ENCODE peak calls at places on chromosomes 11 and 22, in five cellular contexts. T is esophagus squamous epithelium, O is endodermal cell, F is endothelial cell, R is bronchial epithelial cell. C is an unnamed sample.
A peak's percentile ranks its signal among the peaks of the same experiment; 100 is the strongest.

GRCh38 chr22:39244496-39245129 is at the start of gene PDGFB:
- DNase-seq in O (peak; percentile 79), F (no peak), T (no peak), R (no peak), C (no peak)

GRCh38 chr11:65900125-65900898 is at the start of gene FOSL1:
- DNase-seq in R (peak; percentile 93), F (peak; percentile 46), T (peak; percentile 57), O (peak; percentile 98), C (peak; percentile 97)

GRCh38 chr11:103803062-103803461 is 233.4 kb upstream of the DDI1 start:
- DNase-seq in F (no peak), T (no peak), O (peak; percentile 50), R (no peak), C (no peak)

GRCh38 chr22:36301851-36302250 is 48.9 kb downstream of the APOL1 start:
- DNase-seq in R (no peak), O (no peak), T (no peak), F (no peak), C (no peak)

GRCh38 chr11:134727204-134727603 is 315.2 kb upstream of the B3GAT1 start:
- DNase-seq in T (no peak), O (no peak), F (no peak), R (no peak), C (peak; percentile 3)

GRCh38 chr22:31538815-31539214 is 42.5 kb downstream of the SFI1 start:
- DNase-seq in T (no peak), R (no peak), F (no peak), O (no peak), C (no peak)

GRCh38 chr11:97745515-97746050 is 1275.2 kb upstream of the CNTN5 start:
- DNase-seq in O (no peak), F (no peak), T (no peak), R (no peak), C (no peak)

GRCh38 chr11:104907521-104908185 is 9.4 kb upstream of the CASP12 start:
- DNase-seq in F (no peak), O (no peak), R (no peak), T (no peak), C (no peak)

GRCh38 chr22:33823552-33823951 is 96.7 kb downstream of the LARGE1 start:
- DNase-seq in O (no peak), T (no peak), R (no peak), F (no peak), C (no peak)

GRCh38 chr11:86632499-86633269 is 39.7 kb downstream of the ME3 start:
- DNase-seq in T (no peak), O (peak; percentile 89), F (peak; percentile 33), R (peak; percentile 96), C (peak; percentile 79)
- TF ChIP-seq CTCF in T (no peak), O (peak; percentile 70), F (no peak), R (peak; percentile 47), C (no peak)

GRCh38 chr11:124627546-124627945 is 4.9 kb downstream of the TBRG1 start:
- DNase-seq in T (no peak), R (peak; percentile 14), F (no peak), O (no peak), C (peak; percentile 46)

GRCh38 chr11:124638500-124638899 is 15.8 kb downstream of the TBRG1 start:
- DNase-seq in R (no peak), F (no peak), O (no peak), T (no peak), C (no peak)

GRCh38 chr11:124629961-124630360 is 7.3 kb downstream of the TBRG1 start:
- DNase-seq in T (no peak), O (no peak), F (no peak), R (no peak), C (no peak)

GRCh38 chr11:124633355-124633754 is 10.7 kb downstream of the TBRG1 start:
- DNase-seq in F (no peak), O (no peak), R (peak; percentile 11), T (no peak), C (peak; percentile 13)
- TF ChIP-seq CTCF in F (peak; percentile 22), O (peak; percentile 66), R (peak; percentile 28), T (no peak), C (no peak)

DNA sequence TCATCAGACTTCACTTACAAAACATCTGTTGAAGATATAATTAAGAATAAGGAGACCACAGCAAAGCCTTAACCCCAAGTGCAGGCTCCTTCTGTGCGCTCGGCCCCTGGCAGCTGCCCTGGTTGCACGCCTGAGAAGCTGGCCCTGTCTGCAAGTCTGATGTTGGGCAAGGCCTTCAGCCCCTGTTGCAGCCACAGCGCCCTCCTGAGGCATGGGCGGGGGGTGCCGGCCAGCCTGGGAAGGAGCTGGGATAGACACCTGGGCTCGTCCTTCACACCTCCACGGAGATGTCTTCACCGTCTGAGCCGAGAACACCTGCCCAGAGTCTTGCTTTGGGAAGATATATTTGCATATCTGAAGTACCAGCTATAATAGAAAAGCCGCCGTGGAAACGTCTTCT is 104.1 kb downstream of the MPPED1 start:
- DNase-seq in F (peak; percentile 15), R (no peak), O (peak; percentile 89), T (no peak), C (no peak)
- TF ChIP-seq CTCF in F (no peak), R (peak; percentile 21), O (peak; percentile 73), T (no peak), C (no peak)

GRCh38 chr11:62054484-62055121 is 69.2 kb upstream of the INCENP start:
- DNase-seq in F (no peak), R (peak; percentile 78), T (no peak), O (peak; percentile 63), C (peak; percentile 93)
- TF ChIP-seq CTCF in F (no peak), R (peak; percentile 80), T (peak; percentile 43), O (peak; percentile 48), C (peak; percentile 81)

GRCh38 chr11:78023426-78023825 is 350 bp upstream of the KCTD14 start:
- DNase-seq in F (no peak), O (no peak), R (no peak), T (no peak), C (no peak)
- TF ChIP-seq CTCF in F (no peak), O (peak; percentile 45), R (no peak), T (no peak), C (no peak)